ENCODE peak calls at places on chromosomes 1 and 21, in seven cellular contexts. M, F, B, D, E, S and C are unnamed samples.

GRCh38 chr1:205541161-205541886 is 36.9 kb downstream of the CDK18 start:
- DNase-seq in M (peak), F (peak), B (no peak), D (no peak), E (no peak), S (no peak), C (no peak)

GRCh38 chr1:182366596-182366995 is 25.0 kb downstream of the GLUL start:
- DNase-seq in M (no peak), F (no peak), B (no peak), D (no peak), E (no peak), S (no peak), C (no peak)

GRCh38 chr1:56683569-56683968 is 38.5 kb downstream of the PRKAA2 start:
- DNase-seq in M (no peak), F (no peak), B (no peak), D (no peak), E (no peak), S (no peak), C (no peak)

GRCh38 chr1:248828845-248829244 is 3.1 kb upstream of the SH3BP5L start:
- DNase-seq in M (no peak), F (no peak), B (no peak), D (no peak), E (no peak), S (no peak), C (no peak)

GRCh38 chr1:59136541-59137335 is 160.2 kb upstream of the FGGY start:
- DNase-seq in M (no peak), F (no peak), B (no peak), D (no peak), E (no peak), S (no peak), C (no peak)

GRCh38 chr1:96688737-96689136 is 32.8 kb upstream of the PTBP2 start:
- DNase-seq in M (peak), F (no peak), B (no peak), D (no peak), E (no peak), S (no peak), C (no peak)

GRCh38 chr21:43770066-43770655 is 5.9 kb downstream of the CSTB start:
- DNase-seq in M (no peak), F (no peak), B (no peak), D (no peak), E (no peak), S (no peak), C (no peak)

GRCh38 chr1:24806588-24806987 is 61.3 kb downstream of the CLIC4 start:
- DNase-seq in M (no peak), F (no peak), B (no peak), D (no peak), E (no peak), S (no peak), C (no peak)

GRCh38 chr1:2799811-2800663 is 1.5 kb downstream of the TTC34 start:
- DNase-seq in M (no peak), F (no peak), B (no peak), D (peak), E (peak), S (no peak), C (peak)

GRCh38 chr1:1199961-1200875 is 6.2 kb downstream of the TNFRSF18 start:
- DNase-seq in M (peak), F (no peak), B (no peak), D (no peak), E (peak), S (no peak), C (peak)

GRCh38 chr1:97630968-97631367 is 289.9 kb downstream of the DPYD start:
- DNase-seq in M (peak), F (no peak), B (peak), D (no peak), E (no peak), S (peak), C (no peak)

GRCh38 chr1:2311184-2312032 is 79.9 kb downstream of the MORN1 start:
- DNase-seq in M (peak), F (peak), B (peak), D (no peak), E (peak), S (peak), C (peak)

GRCh38 chr1:66502084-66502483 is 31.9 kb upstream of the SGIP1 start:
- DNase-seq in M (no peak), F (no peak), B (no peak), D (no peak), E (no peak), S (no peak), C (no peak)

GRCh38 chr1:205580140-205580922 is 51.5 kb downstream of the ELK4 start:
- DNase-seq in M (no peak), F (peak), B (no peak), D (no peak), E (no peak), S (no peak), C (no peak)

GRCh38 chr21:15755125-15755524 is 25.3 kb downstream of the USP25 start:
- DNase-seq in M (no peak), F (no peak), B (no peak), D (no peak), E (no peak), S (no peak), C (no peak)
- H3K4me3 ChIP-seq in M (no peak), F (no peak), B (no peak), D (no peak), E (no peak), S (no peak), C (no peak)

DNA sequence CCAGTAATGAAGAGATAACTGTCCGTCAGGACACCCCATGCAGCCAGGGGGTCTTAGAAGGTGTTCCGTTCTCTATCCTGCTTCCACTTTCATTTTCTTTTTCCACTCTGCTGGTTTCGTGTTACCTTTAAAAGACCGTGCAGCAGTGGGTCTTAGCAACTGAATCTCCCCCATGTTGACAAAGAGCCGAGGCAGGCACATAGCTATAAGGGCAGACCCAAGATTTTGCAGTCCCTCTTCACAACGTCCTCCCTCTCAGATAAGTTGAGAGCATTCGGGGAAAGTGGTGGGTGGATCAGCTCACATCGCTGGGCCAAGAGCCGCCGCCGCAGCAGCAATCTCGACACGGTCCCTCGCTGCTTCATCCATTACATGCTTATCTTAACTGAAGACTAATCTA is 355.5 kb downstream of the LMO4 start:
- DNase-seq in M (no peak), F (peak), B (peak), D (no peak), E (no peak), S (peak), C (peak)
- H3K4me3 ChIP-seq in M (no peak), F (peak), B (no peak), D (peak), E (peak), S (peak), C (peak)

GRCh38 chr1:185733818-185734709 is at the start of gene HMCN1:
- DNase-seq in M (peak), F (peak), B (peak), D (peak), E (peak), S (peak), C (peak)

GRCh38 chr1:185735667-185736105 is 1.5 kb downstream of the HMCN1 start:
- DNase-seq in M (no peak), F (no peak), B (no peak), D (no peak), E (no peak), S (peak), C (no peak)

GRCh38 chr1:185731446-185731845 is 2.7 kb upstream of the HMCN1 start:
- DNase-seq in M (no peak), F (no peak), B (no peak), D (no peak), E (no peak), S (no peak), C (no peak)

GRCh38 chr1:185732941-185733340 is 1.2 kb upstream of the HMCN1 start:
- DNase-seq in M (no peak), F (no peak), B (no peak), D (no peak), E (no peak), S (no peak), C (no peak)

GRCh38 chr1:185734929-185735666 is 907 bp downstream of the HMCN1 start:
- DNase-seq in M (no peak), F (no peak), B (no peak), D (no peak), E (no peak), S (peak), C (no peak)
- H3K4me3 ChIP-seq in M (no peak), F (peak), B (no peak), D (peak), E (peak), S (peak), C (peak)

GRCh38 chr1:160780398-160780755 is 15.6 kb upstream of the LY9 start:
- DNase-seq in M (no peak), F (no peak), B (no peak), D (no peak), E (no peak), S (no peak), C (no peak)

GRCh38 chr1:160779662-160780397 is 16.1 kb upstream of the LY9 start:
- DNase-seq in M (peak), F (no peak), B (peak), D (no peak), E (peak), S (no peak), C (no peak)

GRCh38 chr1:160778976-160779375 is 17.0 kb upstream of the LY9 start:
- DNase-seq in M (no peak), F (no peak), B (no peak), D (no peak), E (no peak), S (no peak), C (no peak)

GRCh38 chr1:160781914-160782689 is 13.9 kb upstream of the LY9 start:
- DNase-seq in M (no peak), F (peak), B (peak), D (no peak), E (no peak), S (no peak), C (no peak)

GRCh38 chr1:160781129-160781808 is 14.7 kb upstream of the LY9 start:
- DNase-seq in M (no peak), F (peak), B (peak), D (no peak), E (no peak), S (no peak), C (no peak)
- H3K4me3 ChIP-seq in M (no peak), F (no peak), B (no peak), D (no peak), E (no peak), S (no peak), C (no peak)

GRCh38 chr1:206710457-206710823 is 25.7 kb downstream of the MAPKAPK2 start:
- DNase-seq in M (no peak), F (no peak), B (no peak), D (no peak), E (no peak), S (no peak), C (no peak)

GRCh38 chr1:206708882-206709281 is 24.2 kb downstream of the MAPKAPK2 start:
- DNase-seq in M (no peak), F (no peak), B (no peak), D (no peak), E (no peak), S (no peak), C (no peak)

GRCh38 chr1:206709322-206709721 is 24.6 kb downstream of the MAPKAPK2 start:
- DNase-seq in M (no peak), F (no peak), B (no peak), D (no peak), E (no peak), S (no peak), C (no peak)

GRCh38 chr1:206708058-206708457 is 23.4 kb downstream of the MAPKAPK2 start:
- DNase-seq in M (no peak), F (no peak), B (no peak), D (peak), E (peak), S (no peak), C (no peak)

DNA sequence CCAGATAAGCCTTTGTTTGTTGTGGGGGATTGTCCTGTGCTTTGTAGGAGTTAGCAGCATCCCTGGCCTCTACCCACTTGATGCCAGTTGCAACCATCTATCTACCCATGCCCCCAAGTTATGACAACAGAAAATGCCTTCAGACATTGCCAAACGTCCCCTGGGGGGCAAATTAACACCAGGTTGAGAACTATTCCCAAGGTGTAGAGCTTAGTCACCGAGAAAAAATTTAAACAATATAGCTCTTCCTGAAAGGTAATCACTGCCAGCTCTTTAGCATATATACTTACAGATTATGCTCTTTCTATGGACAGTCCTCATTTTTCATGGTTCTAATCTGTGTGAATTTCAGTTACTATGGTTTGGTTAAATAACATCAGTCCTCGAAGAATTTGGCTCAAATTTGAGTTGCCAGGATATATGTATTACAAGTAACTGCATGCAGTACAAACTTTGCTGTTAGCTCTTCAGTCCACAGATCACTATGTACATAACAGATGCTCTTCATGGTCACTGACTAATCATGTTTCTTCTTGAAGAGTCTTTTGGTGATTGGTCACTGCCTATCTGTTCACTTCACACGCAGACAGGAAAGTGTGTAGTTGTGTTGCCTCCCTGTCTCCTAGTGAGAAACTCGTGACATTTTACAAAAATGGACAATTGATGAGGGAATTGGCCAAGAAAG is 25.2 kb downstream of the MAPKAPK2 start:
- DNase-seq in M (no peak), F (no peak), B (no peak), D (no peak), E (no peak), S (peak), C (no peak)
- H3K4me3 ChIP-seq in M (no peak), F (no peak), B (no peak), D (no peak), E (no peak), S (no peak), C (no peak)